ENCODE peak calls at places on chromosomes 1 and 21, in five cellular contexts. G is Right ventricle myocardium superior, S is G401, E is mesendoderm, N is A172. C is an unnamed sample.

GRCh38 chr1:180935326-180936109 is 22.8 kb downstream of the KIAA1614 start:
- DNase-seq in N (no peak), E (no peak), S (no peak), G (no peak), C (no peak)

GRCh38 chr1:219834247-219834917 is 94.0 kb downstream of the SLC30A10 start:
- DNase-seq in G (no peak), S (no peak), N (no peak), E (no peak), C (no peak)

GRCh38 chr1:106937104-106937503 is 119.4 kb upstream of the PRMT6 start:
- DNase-seq in G (no peak), N (no peak), E (no peak), S (no peak), C (no peak)

GRCh38 chr1:244112646-244113045 is 61.6 kb downstream of the ZBTB18 start:
- DNase-seq in G (no peak), E (peak), N (peak), S (no peak), C (no peak)

GRCh38 chr1:97340951-97341350 is 579.9 kb downstream of the DPYD start:
- DNase-seq in E (no peak), S (no peak), N (peak), G (no peak), C (no peak)

GRCh38 chr21:36203603-36203889 is 46.9 kb downstream of the DOP1B start:
- DNase-seq in G (no peak), E (peak), S (no peak), N (peak), C (no peak)

GRCh38 chr1:10459185-10459584 is 9.4 kb downstream of the CORT start:
- DNase-seq in G (no peak), S (no peak), E (peak), N (peak), C (no peak)

GRCh38 chr21:38721055-38721454 is 84.7 kb upstream of the ETS2 start:
- DNase-seq in E (peak), N (no peak), G (no peak), S (no peak), C (no peak)

GRCh38 chr1:119032986-119033385 is 44.8 kb upstream of the TBX15 start:
- DNase-seq in G (no peak), E (no peak), S (no peak), N (no peak), C (no peak)

GRCh38 chr1:207659545-207660148 is 14.7 kb downstream of the CR1L start:
- DNase-seq in S (no peak), G (no peak), E (no peak), N (peak), C (no peak)

GRCh38 chr1:65195495-65196417 is 47.8 kb downstream of the AK4 start:
- DNase-seq in E (no peak), N (peak), S (peak), G (no peak), C (no peak)